ENCODE peak calls at places on chromosomes 13 and 19, in ten cellular contexts. W is A549, K is PC-3, X is left ventricle myocardium inferior, V is nephron progenitor cell, L is foreskin fibroblast, H is progenitor cell of endocrine pancreas, S is astrocyte of the spinal cord, T is GM13976, N is WTC11. F is an unnamed sample.

GRCh38 chr13:89748716-89749115 is 1598.8 kb upstream of the MIR17HG start:
- DNase-seq in W (no peak), K (no peak), X (no peak), V (no peak), L (no peak), H (no peak), S (peak), T (no peak), N (no peak), F (peak)

GRCh38 chr13:37806666-37807065 is 62.9 kb downstream of the TRPC4 start:
- DNase-seq in W (no peak), K (peak), X (no peak), V (peak), L (no peak), H (no peak), S (no peak), T (no peak), N (no peak), F (peak)

GRCh38 chr19:48896191-48896720 is 2.3 kb downstream of the TULP2 start:
- DNase-seq in W (no peak), K (no peak), X (peak), V (peak), L (peak), H (no peak), S (peak), T (peak), N (peak), F (no peak)

GRCh38 chr13:50594276-50594970 is 249.1 kb downstream of the DLEU7 start:
- DNase-seq in W (no peak), K (no peak), X (no peak), V (peak), L (no peak), H (peak), S (peak), T (peak), N (peak), F (no peak)

GRCh38 chr13:112776971-112777370 is 87.1 kb downstream of the ATP11A start:
- DNase-seq in W (no peak), K (no peak), X (no peak), V (no peak), L (no peak), H (no peak), S (no peak), T (no peak), N (peak), F (no peak)

GRCh38 chr13:30151398-30151797 is 156.0 kb downstream of the KATNAL1 start:
- DNase-seq in W (no peak), K (no peak), X (no peak), V (no peak), L (no peak), H (no peak), S (no peak), T (no peak), N (no peak), F (no peak)

GRCh38 chr19:10315335-10316214 is at the start of gene FDX2:
- DNase-seq in W (peak), K (peak), X (peak), V (peak), L (peak), H (peak), S (peak), T (peak), N (peak), F (peak)

GRCh38 chr13:41311607-41312500 is 787 bp downstream of the NAA16 start:
- DNase-seq in W (no peak), K (peak), X (peak), V (peak), L (peak), H (peak), S (peak), T (peak), N (peak), F (peak)

GRCh38 chr19:16227837-16228636 is 30.3 kb downstream of the AP1M1 start:
- DNase-seq in W (no peak), K (no peak), X (no peak), V (no peak), L (no peak), H (no peak), S (no peak), T (no peak), N (no peak), F (no peak)

GRCh38 chr13:97194473-97194872 is 27.7 kb upstream of the MBNL2 start:
- DNase-seq in W (no peak), K (peak), X (no peak), V (no peak), L (peak), H (no peak), S (peak), T (no peak), N (no peak), F (no peak)

GRCh38 chr19:56369886-56370676 is 23.3 kb downstream of the ZNF582 start:
- DNase-seq in W (no peak), K (no peak), X (no peak), V (no peak), L (no peak), H (no peak), S (no peak), T (no peak), N (no peak), F (no peak)

GRCh38 chr19:56372281-56372680 is 21.1 kb downstream of the ZNF582 start:
- DNase-seq in W (no peak), K (no peak), X (no peak), V (no peak), L (no peak), H (no peak), S (no peak), T (no peak), N (no peak), F (no peak)

GRCh38 chr19:56367829-56368711 is 25.3 kb downstream of the ZNF582 start:
- DNase-seq in W (peak), K (no peak), X (peak), V (peak), L (peak), H (peak), S (peak), T (peak), N (peak), F (no peak)
- TF ChIP-seq CTCF in W (no peak), K (no peak), X (no peak), V (no peak), L (no peak), H (no peak), S (no peak), T (no peak), N (no peak), F (no peak)

DNA sequence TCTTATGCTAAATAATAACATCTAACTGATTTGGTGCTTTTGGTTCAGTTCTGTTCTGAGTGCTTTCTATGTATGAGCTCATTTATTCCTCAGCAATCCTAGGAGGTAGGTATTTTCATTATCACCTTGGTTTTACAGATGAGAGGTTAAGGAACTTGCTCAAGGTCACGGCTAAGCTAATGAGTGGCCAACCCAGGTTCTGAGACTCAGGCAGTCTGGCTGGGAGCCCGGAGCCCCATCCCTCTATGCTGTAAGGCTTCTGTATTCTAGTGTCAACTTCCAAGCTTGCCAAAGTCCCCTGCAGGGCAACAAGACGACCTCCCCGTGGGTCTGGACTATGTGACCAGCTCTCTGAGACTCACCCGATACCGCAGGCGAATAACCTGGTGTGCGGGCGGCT is 60.5 kb downstream of the PARP4 start:
- DNase-seq in W (no peak), K (no peak), X (no peak), V (no peak), L (no peak), H (no peak), S (no peak), T (no peak), N (no peak), F (no peak)
- TF ChIP-seq CTCF in W (no peak), K (no peak), X (no peak), V (no peak), L (no peak), H (no peak), S (no peak), T (no peak), N (no peak), F (no peak)

DNA sequence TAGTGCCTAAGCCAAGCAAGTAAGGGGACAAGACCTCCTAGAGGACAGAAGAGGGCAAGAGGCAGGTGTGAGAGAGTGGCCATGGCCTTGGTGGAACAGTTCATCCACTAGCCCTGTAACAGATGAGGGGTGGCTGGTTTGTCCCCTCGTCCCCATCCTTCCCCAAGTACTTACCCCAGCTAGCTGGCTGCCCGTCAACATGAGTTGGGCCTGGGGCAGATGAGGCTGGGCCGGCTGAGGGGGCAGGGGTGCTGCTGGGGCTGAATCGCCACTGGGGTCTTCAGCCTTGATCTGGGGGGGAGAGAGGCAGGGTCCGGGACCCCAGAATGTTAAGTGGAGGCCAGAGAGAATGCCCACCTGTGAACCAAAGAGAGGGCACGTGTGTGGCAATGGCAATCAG is 15.2 kb downstream of the POU2F2 start:
- DNase-seq in W (no peak), K (no peak), X (no peak), V (no peak), L (no peak), H (no peak), S (no peak), T (no peak), N (no peak), F (no peak)
- TF ChIP-seq CTCF in W (no peak), K (no peak), X (no peak), V (no peak), L (no peak), H (no peak), S (no peak), T (no peak), N (no peak), F (no peak)

GRCh38 chr13:99847318-99847750 is 124.2 kb downstream of the ZIC5 start:
- DNase-seq in W (no peak), K (no peak), X (no peak), V (no peak), L (no peak), H (no peak), S (no peak), T (no peak), N (no peak), F (no peak)
- TF ChIP-seq CTCF in W (no peak), K (no peak), X (no peak), V (no peak), L (no peak), H (no peak), S (no peak), T (no peak), N (no peak), F (no peak)

F was measured in MCF 10A.